ENCODE peak calls at places on chromosomes 1 and 21, in four cellular contexts. One of them, this sample, is unnamed.

GRCh38 chr1:48853006-48853405 is 76.3 kb upstream of the BEND5 start:
- DNase-seq in NCI-H446 treated with DMSO at 0.1 percent for 48 hours: peak; percentile 74
- DNase-seq in HT-29: no peak
- DNase-seq in EL: peak; percentile 83
- DNase-seq in this sample: no peak

GRCh38 chr1:116686723-116687368 is 19.3 kb upstream of the IGSF3 start:
- DNase-seq in NCI-H446 treated with DMSO at 0.1 percent for 48 hours: no peak
- DNase-seq in HT-29: no peak
- DNase-seq in EL: no peak
- DNase-seq in this sample: no peak

GRCh38 chr1:160625725-160626498 is 20.9 kb downstream of the SLAMF1 start:
- DNase-seq in NCI-H446 treated with DMSO at 0.1 percent for 48 hours: no peak
- DNase-seq in HT-29: no peak
- DNase-seq in EL: no peak
- DNase-seq in this sample: no peak

GRCh38 chr1:205317311-205317917 is 4.1 kb downstream of the NUAK2 start:
- DNase-seq in NCI-H446 treated with DMSO at 0.1 percent for 48 hours: peak; percentile 11
- DNase-seq in HT-29: peak; percentile 97
- DNase-seq in EL: peak; percentile 27
- DNase-seq in this sample: no peak

GRCh38 chr1:23619299-23620188 is 60.2 kb upstream of the ID3 start:
- DNase-seq in NCI-H446 treated with DMSO at 0.1 percent for 48 hours: no peak
- DNase-seq in HT-29: peak; percentile 55
- DNase-seq in EL: no peak
- DNase-seq in this sample: no peak

GRCh38 chr1:12159826-12160225 is 7.0 kb upstream of the TNFRSF1B start:
- DNase-seq in NCI-H446 treated with DMSO at 0.1 percent for 48 hours: no peak
- DNase-seq in HT-29: peak; percentile 31
- DNase-seq in EL: no peak
- DNase-seq in this sample: no peak

GRCh38 chr21:41786521-41786987 is 19.7 kb upstream of the RIPK4 start:
- DNase-seq in NCI-H446 treated with DMSO at 0.1 percent for 48 hours: no peak
- DNase-seq in HT-29: peak; percentile 55
- DNase-seq in EL: peak; percentile 94
- DNase-seq in this sample: no peak

GRCh38 chr1:108209456-108210108 is 9.4 kb upstream of the SLC25A24 start:
- DNase-seq in NCI-H446 treated with DMSO at 0.1 percent for 48 hours: no peak
- DNase-seq in HT-29: no peak
- DNase-seq in EL: no peak
- DNase-seq in this sample: no peak

GRCh38 chr1:208479435-208479834 is 235.3 kb upstream of the PLXNA2 start:
- DNase-seq in NCI-H446 treated with DMSO at 0.1 percent for 48 hours: no peak
- DNase-seq in HT-29: no peak
- DNase-seq in EL: no peak
- DNase-seq in this sample: no peak

GRCh38 chr1:53057134-53057533 is 4.9 kb upstream of the PODN start:
- DNase-seq in NCI-H446 treated with DMSO at 0.1 percent for 48 hours: peak; percentile 93
- DNase-seq in HT-29: no peak
- DNase-seq in EL: no peak
- DNase-seq in this sample: peak; percentile 41

GRCh38 chr1:160359559-160360226 is 7.2 kb upstream of the NHLH1 start:
- DNase-seq in NCI-H446 treated with DMSO at 0.1 percent for 48 hours: peak; percentile 10
- DNase-seq in HT-29: no peak
- DNase-seq in EL: no peak
- DNase-seq in this sample: no peak

GRCh38 chr1:119784127-119784781 is 15.5 kb upstream of the HMGCS2 start:
- DNase-seq in NCI-H446 treated with DMSO at 0.1 percent for 48 hours: no peak
- DNase-seq in HT-29: no peak
- DNase-seq in EL: no peak
- DNase-seq in this sample: no peak

GRCh38 chr1:168343566-168343965 is 62.9 kb downstream of the TBX19 start:
- DNase-seq in NCI-H446 treated with DMSO at 0.1 percent for 48 hours: no peak
- DNase-seq in HT-29: no peak
- DNase-seq in EL: peak; percentile 11
- DNase-seq in this sample: no peak

GRCh38 chr1:94734963-94735899 is 84.9 kb upstream of the SLC44A3 start:
- DNase-seq in NCI-H446 treated with DMSO at 0.1 percent for 48 hours: no peak
- DNase-seq in HT-29: no peak
- DNase-seq in EL: peak; percentile 89
- DNase-seq in this sample: no peak

GRCh38 chr21:45228171-45228641 is 59.5 kb downstream of the POFUT2 start:
- DNase-seq in NCI-H446 treated with DMSO at 0.1 percent for 48 hours: no peak
- DNase-seq in HT-29: peak; percentile 52
- DNase-seq in EL: peak; percentile 97
- DNase-seq in this sample: no peak

GRCh38 chr1:87588445-87588844 is 259.8 kb downstream of the LMO4 start:
- DNase-seq in NCI-H446 treated with DMSO at 0.1 percent for 48 hours: no peak
- DNase-seq in HT-29: no peak
- DNase-seq in EL: no peak
- DNase-seq in this sample: no peak

GRCh38 chr1:39082140-39082799 is 56.1 kb downstream of the NDUFS5 start:
- DNase-seq in NCI-H446 treated with DMSO at 0.1 percent for 48 hours: no peak
- DNase-seq in HT-29: no peak
- DNase-seq in EL: no peak
- DNase-seq in this sample: no peak

GRCh38 chr1:97721221-97721620 is 199.6 kb downstream of the DPYD start:
- DNase-seq in NCI-H446 treated with DMSO at 0.1 percent for 48 hours: no peak
- DNase-seq in HT-29: no peak
- DNase-seq in EL: peak; percentile 33
- DNase-seq in this sample: no peak

GRCh38 chr1:11795238-11795890 is 10.4 kb downstream of the MTHFR start:
- DNase-seq in NCI-H446 treated with DMSO at 0.1 percent for 48 hours: no peak
- DNase-seq in HT-29: no peak
- DNase-seq in EL: no peak
- DNase-seq in this sample: no peak

GRCh38 chr1:119040906-119041305 is 52.8 kb upstream of the TBX15 start:
- DNase-seq in NCI-H446 treated with DMSO at 0.1 percent for 48 hours: peak; percentile 47
- DNase-seq in HT-29: no peak
- DNase-seq in EL: no peak
- DNase-seq in this sample: no peak

GRCh38 chr21:42939581-42940413 is 14.4 kb upstream of the ERVH48-1 start:
- DNase-seq in NCI-H446 treated with DMSO at 0.1 percent for 48 hours: peak; percentile 77
- DNase-seq in HT-29: peak; percentile 14
- DNase-seq in EL: peak; percentile 96
- DNase-seq in this sample: peak; percentile 27

GRCh38 chr1:54362881-54363340 is 43.3 kb downstream of the SSBP3 start:
- DNase-seq in NCI-H446 treated with DMSO at 0.1 percent for 48 hours: no peak
- DNase-seq in HT-29: no peak
- DNase-seq in EL: no peak
- DNase-seq in this sample: no peak

GRCh38 chr1:160807242-160807641 is 11.3 kb downstream of the LY9 start:
- DNase-seq in NCI-H446 treated with DMSO at 0.1 percent for 48 hours: no peak
- DNase-seq in HT-29: no peak
- DNase-seq in EL: no peak
- DNase-seq in this sample: no peak

GRCh38 chr1:153677718-153678518 is 570 bp upstream of the NPR1 start:
- DNase-seq in NCI-H446 treated with DMSO at 0.1 percent for 48 hours: peak; percentile 14
- DNase-seq in HT-29: peak; percentile 58
- DNase-seq in EL: peak; percentile 45
- DNase-seq in this sample: peak; percentile 68

GRCh38 chr1:94906382-94906781 is 20.5 kb downstream of the CNN3 start:
- DNase-seq in NCI-H446 treated with DMSO at 0.1 percent for 48 hours: no peak
- DNase-seq in HT-29: no peak
- DNase-seq in EL: no peak
- DNase-seq in this sample: no peak

GRCh38 chr1:26034504-26035202 is 11.3 kb downstream of the SLC30A2 start:
- DNase-seq in NCI-H446 treated with DMSO at 0.1 percent for 48 hours: no peak
- DNase-seq in HT-29: no peak
- DNase-seq in EL: peak; percentile 43
- DNase-seq in this sample: no peak

GRCh38 chr1:76867342-76868130 is at the start of gene ST6GALNAC5:
- DNase-seq in NCI-H446 treated with DMSO at 0.1 percent for 48 hours: peak; percentile 54
- DNase-seq in HT-29: no peak
- DNase-seq in EL: peak; percentile 71
- DNase-seq in this sample: peak; percentile 75

GRCh38 chr1:101370488-101370887 is 133.7 kb downstream of the S1PR1 start:
- DNase-seq in NCI-H446 treated with DMSO at 0.1 percent for 48 hours: no peak
- DNase-seq in HT-29: no peak
- DNase-seq in EL: no peak
- DNase-seq in this sample: no peak

GRCh38 chr1:25541889-25542658 is 1.3 kb upstream of the LDLRAP1 start:
- DNase-seq in NCI-H446 treated with DMSO at 0.1 percent for 48 hours: peak; percentile 6
- DNase-seq in HT-29: no peak
- DNase-seq in EL: no peak
- DNase-seq in this sample: no peak

GRCh38 chr1:96352733-96353132 is 368.9 kb upstream of the PTBP2 start:
- DNase-seq in NCI-H446 treated with DMSO at 0.1 percent for 48 hours: no peak
- DNase-seq in HT-29: no peak
- DNase-seq in EL: no peak
- DNase-seq in this sample: no peak

GRCh38 chr1:245090491-245091090 is 64.2 kb upstream of the KIF26B start:
- DNase-seq in NCI-H446 treated with DMSO at 0.1 percent for 48 hours: no peak
- DNase-seq in HT-29: no peak
- DNase-seq in EL: no peak
- DNase-seq in this sample: no peak

GRCh38 chr1:186435336-186435735 is 25.6 kb downstream of the PDC start:
- DNase-seq in NCI-H446 treated with DMSO at 0.1 percent for 48 hours: no peak
- DNase-seq in HT-29: no peak
- DNase-seq in EL: no peak
- DNase-seq in this sample: no peak

GRCh38 chr1:184362876-184363275 is 24.0 kb upstream of the C1orf21 start:
- DNase-seq in NCI-H446 treated with DMSO at 0.1 percent for 48 hours: no peak
- DNase-seq in HT-29: no peak
- DNase-seq in EL: peak; percentile 32
- DNase-seq in this sample: no peak

GRCh38 chr1:233673947-233674431 is 60.1 kb downstream of the KCNK1 start:
- DNase-seq in NCI-H446 treated with DMSO at 0.1 percent for 48 hours: no peak
- DNase-seq in HT-29: peak; percentile 59
- DNase-seq in EL: peak; percentile 46
- DNase-seq in this sample: no peak